ENCODE peak calls at places on chromosomes 2 and 18, in five cellular contexts. H is K562; D is fibroblast of the aortic adventitia; F is CD8-positive, alpha-beta T cell; G is activated T-helper 1 cell treated with anti-CD3 and anti-CD28 coated beads, Interleukin-2, amount 50 U/mL, for 16 hours. J is an unnamed sample.

GRCh38 chr2:37415128-37415817 is 70.8 kb downstream of the QPCT start:
- DNase-seq in H (peak; percentile 84), F (no peak), D (peak; percentile 52), G (no peak), J (peak; percentile 76)

GRCh38 chr2:10814142-10814541 is 1.6 kb upstream of the PDIA6 start:
- DNase-seq in F (no peak), D (no peak), G (no peak), H (no peak), J (peak; percentile 71)

GRCh38 chr18:79988925-79989361 is 580 bp upstream of the TXNL4A start:
- DNase-seq in F (no peak), G (no peak), D (peak; percentile 48), H (peak; percentile 25), J (no peak)

GRCh38 chr2:192499476-192499875 is 304.7 kb upstream of the TMEFF2 start:
- DNase-seq in D (peak; percentile 10), H (no peak), G (no peak), F (no peak), J (no peak)

GRCh38 chr2:206232287-206233035 is 42.0 kb upstream of the ZDBF2 start:
- DNase-seq in D (peak; percentile 62), F (no peak), H (no peak), G (no peak), J (no peak)

GRCh38 chr2:175698076-175698475 is 304.0 kb downstream of the LNPK start:
- DNase-seq in H (no peak), F (no peak), D (no peak), G (no peak), J (no peak)

GRCh38 chr18:23259701-23260661 is 124.7 kb downstream of the CABLES1 start:
- DNase-seq in D (peak; percentile 87), H (peak; percentile 78), F (peak; percentile 22), G (no peak), J (peak; percentile 100)

GRCh38 chr2:104857262-104858221 is 3.6 kb downstream of the POU3F3 start:
- DNase-seq in D (no peak), F (no peak), H (no peak), G (no peak), J (no peak)

GRCh38 chr18:58578321-58578720 is 50.6 kb downstream of the ALPK2 start:
- DNase-seq in F (no peak), D (peak; percentile 49), H (no peak), G (no peak), J (no peak)

GRCh38 chr2:239563561-239563960 is 162.7 kb upstream of the HDAC4 start:
- DNase-seq in D (no peak), G (no peak), H (no peak), F (no peak), J (no peak)

GRCh38 chr2:149732001-149732685 is 144.6 kb upstream of the MMADHC start:
- DNase-seq in F (no peak), G (no peak), H (no peak), D (peak; percentile 87), J (peak; percentile 57)

GRCh38 chr2:200752835-200753234 is 58.9 kb upstream of the BZW1 start:
- DNase-seq in G (no peak), H (no peak), F (no peak), D (no peak), J (no peak)

GRCh38 chr2:188984680-188985079 is 10.5 kb downstream of the COL3A1 start:
- DNase-seq in F (no peak), D (peak; percentile 97), H (no peak), G (no peak), J (peak; percentile 66)

GRCh38 chr2:144405313-144405710 is 114.6 kb downstream of the ZEB2 start:
- DNase-seq in H (no peak), D (no peak), F (no peak), G (no peak), J (no peak)

J was measured in islet precursor cell.